ENCODE peak calls at places on chromosomes 2 and 18, in six cellular contexts. E is body of pancreas, H is ovary, P is adrenal gland, N is GM12891, D is uterus. B is an unnamed sample.

GRCh38 chr18:48359626-48360025 is 49.6 kb downstream of the ZBTB7C start:
- DNase-seq in N (no peak), P (no peak), E (no peak), H (no peak), D (no peak), B (no peak)

GRCh38 chr18:35750929-35751328 is 169.4 kb downstream of the GALNT1 start:
- DNase-seq in H (no peak), P (no peak), N (no peak), E (no peak), D (no peak), B (no peak)

GRCh38 chr18:35582899-35583558 is 1.5 kb downstream of the GALNT1 start:
- DNase-seq in P (no peak), E (no peak), H (no peak), N (no peak), D (no peak), B (no peak)

GRCh38 chr18:13531681-13532325 is 194.6 kb downstream of the FAM210A start:
- DNase-seq in P (peak; percentile 17), E (no peak), N (no peak), H (no peak), D (no peak), B (no peak)

GRCh38 chr2:183665976-183666375 is 541.7 kb downstream of the NUP35 start:
- DNase-seq in D (no peak), N (no peak), P (no peak), E (no peak), H (no peak), B (no peak)

GRCh38 chr18:8960740-8961657 is 141.5 kb upstream of the NDUFV2 start:
- DNase-seq in P (no peak), D (no peak), H (no peak), N (no peak), E (no peak), B (peak; percentile 48)

GRCh38 chr2:7725132-7725849 is 808.1 kb downstream of the RNF144A start:
- DNase-seq in H (peak; percentile 22), P (no peak), E (no peak), N (no peak), D (no peak), B (no peak)

GRCh38 chr2:102103992-102104871 is 38.3 kb upstream of the IL1R1 start:
- DNase-seq in E (peak; percentile 74), P (peak; percentile 61), N (no peak), H (peak; percentile 80), D (peak; percentile 71), B (no peak)

GRCh38 chr2:231425811-231426703 is 30.5 kb downstream of the B3GNT7 start:
- DNase-seq in E (no peak), H (no peak), N (no peak), D (no peak), P (no peak), B (no peak)

GRCh38 chr2:88016086-88016947 is at the start of gene RNU2-63P:
- DNase-seq in H (peak; percentile 78), E (peak; percentile 83), D (peak; percentile 60), P (peak; percentile 76), N (peak; percentile 46), B (peak; percentile 32)
- TF ChIP-seq POLR2A in H (no peak), E (peak; percentile 95), D (no peak), P (peak; percentile 66), N (peak; percentile 100), B (peak; percentile 76)

GRCh38 chr2:113173563-113174368 is at the start of gene PSD4:
- DNase-seq in E (peak; percentile 31), D (no peak), N (peak; percentile 78), H (no peak), P (peak; percentile 50), B (no peak)
- TF ChIP-seq POLR2A in E (peak; percentile 26), D (no peak), N (peak; percentile 95), H (no peak), P (no peak), B (no peak)

GRCh38 chr2:218406949-218407703 is 7.5 kb downstream of the CTDSP1 start:
- DNase-seq in P (peak; percentile 80), N (no peak), E (peak; percentile 81), D (peak; percentile 68), H (peak; percentile 69), B (no peak)

GRCh38 chr2:218404351-218405145 is 4.9 kb downstream of the CTDSP1 start:
- DNase-seq in P (peak; percentile 37), H (peak; percentile 31), E (no peak), D (peak; percentile 38), N (no peak), B (no peak)

GRCh38 chr2:218403810-218404209 is 4.1 kb downstream of the CTDSP1 start:
- DNase-seq in P (no peak), D (no peak), N (no peak), H (no peak), E (no peak), B (no peak)

GRCh38 chr2:218406209-218406948 is 6.7 kb downstream of the CTDSP1 start:
- DNase-seq in P (peak; percentile 97), H (peak; percentile 97), N (peak; percentile 91), D (peak; percentile 98), E (peak; percentile 97), B (peak; percentile 95)

GRCh38 chr2:218405365-218406208 is 5.9 kb downstream of the CTDSP1 start:
- DNase-seq in H (peak; percentile 62), N (peak; percentile 44), E (no peak), D (peak; percentile 57), P (peak; percentile 68), B (no peak)
- TF ChIP-seq POLR2A in H (no peak), N (no peak), E (no peak), D (no peak), P (no peak), B (no peak)

DNA sequence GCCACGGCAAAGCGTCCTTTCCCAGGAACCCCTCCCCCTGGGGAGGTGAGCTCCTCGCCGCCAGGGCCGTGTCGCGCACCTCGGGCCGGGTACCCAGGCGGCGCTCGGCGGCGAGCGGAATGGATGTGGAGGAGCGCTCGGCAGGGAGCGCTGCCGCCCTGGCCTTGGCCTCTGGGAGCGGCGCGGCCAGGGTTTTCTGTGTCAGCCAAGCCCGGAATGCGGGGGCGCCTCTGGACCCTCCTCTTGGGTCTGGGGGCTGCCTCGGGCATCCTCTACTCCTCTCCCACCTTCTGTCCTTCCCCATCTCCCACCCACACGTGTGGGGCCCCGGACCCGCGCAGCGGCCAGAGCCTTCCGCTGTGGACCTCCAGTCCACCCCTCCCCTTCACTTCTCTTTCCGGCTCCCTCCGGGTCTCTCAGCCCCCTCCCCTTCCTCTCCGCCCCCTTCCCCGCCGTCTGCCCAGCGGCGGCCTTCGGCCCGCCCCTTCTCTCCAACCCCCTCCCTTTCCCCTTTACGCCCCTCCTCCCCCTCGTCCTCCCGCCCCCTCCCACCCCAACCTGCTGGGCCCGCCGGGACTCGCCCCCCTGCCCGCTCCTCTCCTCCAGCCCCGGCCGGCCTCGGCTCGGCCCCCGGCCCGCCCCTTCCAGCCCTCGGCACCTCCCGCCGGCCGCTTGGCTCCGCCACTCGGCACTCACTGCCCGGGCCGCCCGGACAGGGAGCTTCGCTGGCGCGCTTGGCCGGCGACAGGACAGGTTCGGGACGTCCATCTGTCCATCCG is at the start of gene MERTK:
- DNase-seq in N (peak; percentile 72), P (peak; percentile 91), E (peak; percentile 89), D (peak; percentile 87), H (peak; percentile 87), B (peak; percentile 47)
- TF ChIP-seq POLR2A in N (no peak), P (peak; percentile 96), E (peak; percentile 89), D (peak; percentile 53), H (peak; percentile 61), B (no peak)

GRCh38 chr2:54115284-54116137 is at the start of gene ACYP2:
- DNase-seq in D (peak; percentile 94), H (peak; percentile 94), P (peak; percentile 97), E (peak; percentile 94), N (peak; percentile 73), B (peak; percentile 84)
- TF ChIP-seq POLR2A in D (peak; percentile 85), H (peak; percentile 92), P (peak; percentile 93), E (peak; percentile 94), N (peak; percentile 87), B (peak; percentile 87)

GRCh38 chr2:69644506-69644979 is 1.0 kb upstream of the AAK1 start:
- DNase-seq in H (no peak), D (no peak), P (no peak), N (no peak), E (no peak), B (no peak)
- TF ChIP-seq POLR2A in H (no peak), D (no peak), P (no peak), N (peak; percentile 13), E (no peak), B (peak; percentile 33)

B was measured in H54.